ENCODE peak calls at places on chromosomes 16 and 17, in four cellular contexts. W is non-pigmented ciliary epithelial cell, V is brain pericyte, P is LoVo. M is an unnamed sample.

GRCh38 chr17:63474914-63475460 is 1.9 kb upstream of the ACE start:
- DNase-seq in V (no peak), P (no peak), W (no peak), M (no peak)

GRCh38 chr17:48737330-48738043 is 8.9 kb upstream of the HOXB13 start:
- DNase-seq in P (no peak), V (no peak), W (no peak), M (no peak)

GRCh38 chr17:20234266-20234665 is 225.1 kb downstream of the SPECC1 start:
- DNase-seq in V (no peak), P (no peak), W (no peak), M (no peak)

GRCh38 chr17:54948380-54948779 is 20.1 kb downstream of the COX11 start:
- DNase-seq in V (peak; percentile 29), W (peak; percentile 98), P (peak; percentile 30), M (no peak)

GRCh38 chr16:56042416-56042815 is 148.9 kb upstream of the GNAO1 start:
- DNase-seq in W (no peak), V (no peak), P (no peak), M (no peak)

GRCh38 chr16:8674413-8675022 is at the start of gene ABAT:
- DNase-seq in V (peak; percentile 12), P (peak; percentile 82), W (no peak), M (peak; percentile 99)

GRCh38 chr17:28907709-28908475 is 5.0 kb upstream of the DHRS13 start:
- DNase-seq in P (no peak), V (no peak), W (no peak), M (no peak)

GRCh38 chr17:63490321-63490720 is 13.5 kb downstream of the ACE start:
- DNase-seq in V (no peak), P (no peak), W (no peak), M (no peak)

GRCh38 chr17:59328534-59329095 is 2.8 kb upstream of the YPEL2 start:
- DNase-seq in V (no peak), W (no peak), P (no peak), M (no peak)

GRCh38 chr16:10037771-10038170 is 144.5 kb downstream of the GRIN2A start:
- DNase-seq in V (no peak), P (no peak), W (no peak), M (no peak)

GRCh38 chr17:82231562-82232321 is 2.9 kb downstream of the SLC16A3 start:
- DNase-seq in W (no peak), P (no peak), V (no peak), M (no peak)